ENCODE peak calls at places on chromosomes 16 and 17, in six cellular contexts. One of them, this sample, is unnamed.

GRCh38 chr16:24525970-24526559 is 13.3 kb upstream of the RBBP6 start:
- DNase-seq in neural crest cell: no peak
- DNase-seq in NCI-H1694: no peak
- DNase-seq in left ventricle myocardium superior: no peak
- DNase-seq in activated T-cell treated with anti-CD3 and anti-CD28 coated beads, Interleukin-2, amount 50 U/mL, for 72 hours: no peak
- DNase-seq in activated CD4-positive, alpha-beta T cell treated with anti-CD3 and anti-CD28 coated beads for 36 hours: no peak
- DNase-seq in this sample: peak; percentile 58

GRCh38 chr16:85929259-85929704 is 30.3 kb downstream of the IRF8 start:
- DNase-seq in left ventricle myocardium superior: no peak
- DNase-seq in activated CD4-positive, alpha-beta T cell treated with anti-CD3 and anti-CD28 coated beads for 36 hours: no peak
- DNase-seq in neural crest cell: no peak
- DNase-seq in activated T-cell treated with anti-CD3 and anti-CD28 coated beads, Interleukin-2, amount 50 U/mL, for 72 hours: no peak
- DNase-seq in NCI-H1694: no peak
- DNase-seq in this sample: no peak

GRCh38 chr17:48023408-48024148 is 14.0 kb downstream of the COPZ2 start:
- DNase-seq in neural crest cell: peak; percentile 79
- DNase-seq in NCI-H1694: peak; percentile 85
- DNase-seq in activated CD4-positive, alpha-beta T cell treated with anti-CD3 and anti-CD28 coated beads for 36 hours: peak; percentile 68
- DNase-seq in activated T-cell treated with anti-CD3 and anti-CD28 coated beads, Interleukin-2, amount 50 U/mL, for 72 hours: peak; percentile 65
- DNase-seq in left ventricle myocardium superior: peak; percentile 93
- DNase-seq in this sample: no peak

GRCh38 chr16:80231888-80232287 is 308.9 kb upstream of the DYNLRB2 start:
- DNase-seq in neural crest cell: no peak
- DNase-seq in left ventricle myocardium superior: no peak
- DNase-seq in activated T-cell treated with anti-CD3 and anti-CD28 coated beads, Interleukin-2, amount 50 U/mL, for 72 hours: peak; percentile 59
- DNase-seq in NCI-H1694: no peak
- DNase-seq in activated CD4-positive, alpha-beta T cell treated with anti-CD3 and anti-CD28 coated beads for 36 hours: peak; percentile 63
- DNase-seq in this sample: peak; percentile 10

GRCh38 chr16:84059946-84060901 is 17.6 kb upstream of the SLC38A8 start:
- DNase-seq in neural crest cell: no peak
- DNase-seq in NCI-H1694: no peak
- DNase-seq in activated CD4-positive, alpha-beta T cell treated with anti-CD3 and anti-CD28 coated beads for 36 hours: no peak
- DNase-seq in left ventricle myocardium superior: no peak
- DNase-seq in activated T-cell treated with anti-CD3 and anti-CD28 coated beads, Interleukin-2, amount 50 U/mL, for 72 hours: no peak
- DNase-seq in this sample: no peak

GRCh38 chr17:3968886-3969524 is 4.8 kb upstream of the ATP2A3 start:
- DNase-seq in left ventricle myocardium superior: no peak
- DNase-seq in activated CD4-positive, alpha-beta T cell treated with anti-CD3 and anti-CD28 coated beads for 36 hours: peak; percentile 43
- DNase-seq in activated T-cell treated with anti-CD3 and anti-CD28 coated beads, Interleukin-2, amount 50 U/mL, for 72 hours: no peak
- DNase-seq in NCI-H1694: no peak
- DNase-seq in neural crest cell: no peak
- DNase-seq in this sample: no peak

GRCh38 chr16:64297863-64298579 is 823.8 kb downstream of the CDH11 start:
- DNase-seq in activated T-cell treated with anti-CD3 and anti-CD28 coated beads, Interleukin-2, amount 50 U/mL, for 72 hours: no peak
- DNase-seq in activated CD4-positive, alpha-beta T cell treated with anti-CD3 and anti-CD28 coated beads for 36 hours: no peak
- DNase-seq in neural crest cell: no peak
- DNase-seq in left ventricle myocardium superior: no peak
- DNase-seq in NCI-H1694: no peak
- DNase-seq in this sample: no peak

GRCh38 chr17:10729334-10730193 is at the start of gene TMEM220:
- DNase-seq in activated CD4-positive, alpha-beta T cell treated with anti-CD3 and anti-CD28 coated beads for 36 hours: peak; percentile 57
- DNase-seq in neural crest cell: peak; percentile 72
- DNase-seq in left ventricle myocardium superior: peak; percentile 92
- DNase-seq in activated T-cell treated with anti-CD3 and anti-CD28 coated beads, Interleukin-2, amount 50 U/mL, for 72 hours: peak; percentile 58
- DNase-seq in NCI-H1694: no peak
- DNase-seq in this sample: peak; percentile 81

GRCh38 chr16:51140112-51140511 is 11.0 kb downstream of the SALL1 start:
- DNase-seq in activated T-cell treated with anti-CD3 and anti-CD28 coated beads, Interleukin-2, amount 50 U/mL, for 72 hours: no peak
- DNase-seq in NCI-H1694: no peak
- DNase-seq in neural crest cell: no peak
- DNase-seq in left ventricle myocardium superior: no peak
- DNase-seq in activated CD4-positive, alpha-beta T cell treated with anti-CD3 and anti-CD28 coated beads for 36 hours: no peak
- DNase-seq in this sample: no peak

GRCh38 chr16:54051821-54052220 is 234.8 kb downstream of the IRX3 start:
- DNase-seq in neural crest cell: no peak
- DNase-seq in activated CD4-positive, alpha-beta T cell treated with anti-CD3 and anti-CD28 coated beads for 36 hours: no peak
- DNase-seq in left ventricle myocardium superior: no peak
- DNase-seq in activated T-cell treated with anti-CD3 and anti-CD28 coated beads, Interleukin-2, amount 50 U/mL, for 72 hours: no peak
- DNase-seq in NCI-H1694: no peak
- DNase-seq in this sample: no peak

GRCh38 chr17:38870259-38871165 is 654 bp downstream of the LASP1 start:
- DNase-seq in neural crest cell: peak; percentile 40
- DNase-seq in activated T-cell treated with anti-CD3 and anti-CD28 coated beads, Interleukin-2, amount 50 U/mL, for 72 hours: peak; percentile 85
- DNase-seq in NCI-H1694: no peak
- DNase-seq in left ventricle myocardium superior: peak; percentile 83
- DNase-seq in activated CD4-positive, alpha-beta T cell treated with anti-CD3 and anti-CD28 coated beads for 36 hours: peak; percentile 87
- DNase-seq in this sample: peak; percentile 69

GRCh38 chr17:8887834-8888703 is 20.6 kb upstream of the PIK3R6 start:
- DNase-seq in activated T-cell treated with anti-CD3 and anti-CD28 coated beads, Interleukin-2, amount 50 U/mL, for 72 hours: no peak
- DNase-seq in neural crest cell: peak; percentile 71
- DNase-seq in activated CD4-positive, alpha-beta T cell treated with anti-CD3 and anti-CD28 coated beads for 36 hours: no peak
- DNase-seq in NCI-H1694: no peak
- DNase-seq in left ventricle myocardium superior: peak; percentile 66
- DNase-seq in this sample: peak; percentile 41

GRCh38 chr16:26710475-26710874 is 356.3 kb upstream of the C16orf82 start:
- DNase-seq in left ventricle myocardium superior: no peak
- DNase-seq in neural crest cell: no peak
- DNase-seq in activated CD4-positive, alpha-beta T cell treated with anti-CD3 and anti-CD28 coated beads for 36 hours: no peak
- DNase-seq in activated T-cell treated with anti-CD3 and anti-CD28 coated beads, Interleukin-2, amount 50 U/mL, for 72 hours: no peak
- DNase-seq in NCI-H1694: no peak
- DNase-seq in this sample: no peak

GRCh38 chr16:48408688-48409087 is 23.5 kb upstream of the SIAH1 start:
- DNase-seq in left ventricle myocardium superior: peak; percentile 51
- DNase-seq in activated CD4-positive, alpha-beta T cell treated with anti-CD3 and anti-CD28 coated beads for 36 hours: no peak
- DNase-seq in activated T-cell treated with anti-CD3 and anti-CD28 coated beads, Interleukin-2, amount 50 U/mL, for 72 hours: no peak
- DNase-seq in NCI-H1694: no peak
- DNase-seq in neural crest cell: no peak
- DNase-seq in this sample: peak; percentile 57

GRCh38 chr16:53071748-53072301 is 17.0 kb downstream of the CHD9 start:
- DNase-seq in activated CD4-positive, alpha-beta T cell treated with anti-CD3 and anti-CD28 coated beads for 36 hours: no peak
- DNase-seq in neural crest cell: no peak
- DNase-seq in NCI-H1694: peak; percentile 71
- DNase-seq in activated T-cell treated with anti-CD3 and anti-CD28 coated beads, Interleukin-2, amount 50 U/mL, for 72 hours: no peak
- DNase-seq in left ventricle myocardium superior: peak; percentile 89
- DNase-seq in this sample: no peak

GRCh38 chr16:26195225-26195624 is 503.5 kb downstream of the HS3ST4 start:
- DNase-seq in left ventricle myocardium superior: no peak
- DNase-seq in neural crest cell: no peak
- DNase-seq in activated CD4-positive, alpha-beta T cell treated with anti-CD3 and anti-CD28 coated beads for 36 hours: no peak
- DNase-seq in activated T-cell treated with anti-CD3 and anti-CD28 coated beads, Interleukin-2, amount 50 U/mL, for 72 hours: no peak
- DNase-seq in NCI-H1694: no peak
- DNase-seq in this sample: no peak

GRCh38 chr16:59950431-59950830 is 1216.3 kb upstream of the GOT2 start:
- DNase-seq in left ventricle myocardium superior: no peak
- DNase-seq in neural crest cell: no peak
- DNase-seq in NCI-H1694: no peak
- DNase-seq in activated T-cell treated with anti-CD3 and anti-CD28 coated beads, Interleukin-2, amount 50 U/mL, for 72 hours: no peak
- DNase-seq in activated CD4-positive, alpha-beta T cell treated with anti-CD3 and anti-CD28 coated beads for 36 hours: no peak
- DNase-seq in this sample: no peak

GRCh38 chr17:13273744-13274295 is 256.0 kb upstream of the ELAC2 start:
- DNase-seq in activated CD4-positive, alpha-beta T cell treated with anti-CD3 and anti-CD28 coated beads for 36 hours: no peak
- DNase-seq in NCI-H1694: no peak
- DNase-seq in activated T-cell treated with anti-CD3 and anti-CD28 coated beads, Interleukin-2, amount 50 U/mL, for 72 hours: no peak
- DNase-seq in neural crest cell: no peak
- DNase-seq in left ventricle myocardium superior: no peak
- DNase-seq in this sample: no peak

GRCh38 chr16:16025214-16025968 is 76.0 kb downstream of the ABCC1 start:
- DNase-seq in NCI-H1694: no peak
- DNase-seq in neural crest cell: no peak
- DNase-seq in activated CD4-positive, alpha-beta T cell treated with anti-CD3 and anti-CD28 coated beads for 36 hours: peak; percentile 78
- DNase-seq in left ventricle myocardium superior: no peak
- DNase-seq in activated T-cell treated with anti-CD3 and anti-CD28 coated beads, Interleukin-2, amount 50 U/mL, for 72 hours: peak; percentile 63
- DNase-seq in this sample: peak; percentile 76